ENCODE peak calls at places on chromosomes 1 and 21, in four cellular contexts. G is fibroblast of mammary gland; F is astrocyte of the spinal cord; Y is CD8-positive, alpha-beta T cell. W is an unnamed sample.

GRCh38 chr1:238063454-238063853 is 172.7 kb upstream of the ZP4 start:
- DNase-seq in Y (no peak), F (peak), G (peak), W (no peak)

GRCh38 chr1:202149566-202149965 is 5.0 kb upstream of the ARL8A start:
- DNase-seq in Y (no peak), G (no peak), F (no peak), W (no peak)

GRCh38 chr1:32877211-32878110 is 6.7 kb upstream of the FNDC5 start:
- DNase-seq in F (no peak), Y (no peak), G (no peak), W (no peak)

GRCh38 chr1:12179111-12179519 is 12.3 kb downstream of the TNFRSF1B start:
- DNase-seq in F (peak), Y (peak), G (no peak), W (peak)

GRCh38 chr1:19825298-19825697 is 10.2 kb upstream of the RNF186 start:
- DNase-seq in Y (no peak), F (no peak), G (no peak), W (no peak)

GRCh38 chr1:33396188-33397124 is 34.4 kb downstream of the PHC2 start:
- DNase-seq in F (no peak), Y (no peak), G (no peak), W (peak)

GRCh38 chr1:208090776-208091291 is 153.3 kb downstream of the PLXNA2 start:
- DNase-seq in G (no peak), F (peak), Y (no peak), W (peak)

GRCh38 chr1:77990629-77991204 is 11.8 kb upstream of the FUBP1 start:
- DNase-seq in F (no peak), Y (no peak), G (no peak), W (no peak)

GRCh38 chr1:40877681-40878080 is 15.5 kb upstream of the CITED4 start:
- DNase-seq in G (peak), Y (no peak), F (peak), W (no peak)

GRCh38 chr1:153805929-153806750 is 30.9 kb downstream of the SLC27A3 start:
- DNase-seq in Y (no peak), F (no peak), G (no peak), W (no peak)

GRCh38 chr1:116089870-116090269 is 21.3 kb upstream of the MAB21L3 start:
- DNase-seq in Y (no peak), F (no peak), G (no peak), W (no peak)

GRCh38 chr1:73903092-73903491 is 294.9 kb downstream of the LRRIQ3 start:
- DNase-seq in F (no peak), Y (no peak), G (no peak), W (no peak)

GRCh38 chr1:169724168-169724567 is 9.7 kb downstream of the SELE start:
- DNase-seq in F (no peak), Y (no peak), G (no peak), W (no peak)

GRCh38 chr21:31221051-31221450 is 123.0 kb downstream of the TIAM1 start:
- DNase-seq in Y (no peak), F (no peak), G (no peak), W (no peak)

GRCh38 chr1:111471012-111471411 is 2.8 kb upstream of the C1orf162 start:
- DNase-seq in G (no peak), Y (peak), F (no peak), W (peak)

GRCh38 chr21:45322960-45323461 is 35.3 kb upstream of the POFUT2 start:
- DNase-seq in G (peak), F (no peak), Y (no peak), W (no peak)

GRCh38 chr1:36851087-36851486 is 183.2 kb downstream of the GRIK3 start:
- DNase-seq in F (no peak), Y (no peak), G (no peak), W (no peak)

GRCh38 chr1:46202975-46203737 is at the start of gene LURAP1:
- DNase-seq in G (peak), Y (no peak), F (peak), W (no peak)

GRCh38 chr1:43671193-43671592 is 21.2 kb downstream of the KDM4A start:
- DNase-seq in F (no peak), Y (no peak), G (peak), W (no peak)

GRCh38 chr1:15244813-15245212 is 2.2 kb upstream of the FHAD1 start:
- DNase-seq in Y (no peak), F (no peak), G (no peak), W (peak)

GRCh38 chr1:85374160-85374559 is 90.8 kb downstream of the DDAH1 start:
- DNase-seq in G (peak), F (peak), Y (no peak), W (no peak)

GRCh38 chr1:33133478-33134105 is 48.3 kb downstream of the TRIM62 start:
- DNase-seq in F (no peak), G (no peak), Y (no peak), W (no peak)

GRCh38 chr1:18347559-18347958 is 133.2 kb upstream of the KLHDC7A start:
- DNase-seq in G (no peak), Y (no peak), F (no peak), W (no peak)

GRCh38 chr21:37626320-37626719 is 259.7 kb downstream of the DYRK1A start:
- DNase-seq in Y (no peak), F (no peak), G (no peak), W (no peak)

GRCh38 chr1:16207318-16208269 is 4.9 kb downstream of the ARHGEF19 start:
- DNase-seq in F (no peak), Y (no peak), G (peak), W (no peak)

GRCh38 chr1:155093938-155094621 is 15.4 kb downstream of the EFNA3 start:
- DNase-seq in F (peak), G (peak), Y (no peak), W (no peak)

GRCh38 chr1:201568859-201569294 is 29.9 kb downstream of the NAV1 start:
- DNase-seq in G (no peak), Y (no peak), F (no peak), W (no peak)

GRCh38 chr1:8427986-8428385 is 110.1 kb downstream of the SLC45A1 start:
- DNase-seq in G (no peak), Y (no peak), F (no peak), W (no peak)

GRCh38 chr1:8425781-8426161 is 107.9 kb downstream of the SLC45A1 start:
- DNase-seq in G (no peak), Y (no peak), F (no peak), W (no peak)

GRCh38 chr1:8426996-8427395 is 109.1 kb downstream of the SLC45A1 start:
- DNase-seq in G (no peak), Y (no peak), F (no peak), W (no peak)

GRCh38 chr1:8428441-8428840 is 110.5 kb downstream of the SLC45A1 start:
- DNase-seq in Y (no peak), G (no peak), F (no peak), W (no peak)

GRCh38 chr1:8427493-8427892 is 109.6 kb downstream of the SLC45A1 start:
- DNase-seq in G (no peak), Y (peak), F (peak), W (peak)
- H3K4me3 ChIP-seq in G (no peak), Y (no peak), F (no peak), W (no peak)

GRCh38 chr1:178612261-178612660 is 99.4 kb downstream of the TEX35 start:
- DNase-seq in F (peak), G (peak), Y (no peak), W (no peak)

GRCh38 chr1:178613271-178613945 is 100.5 kb downstream of the TEX35 start:
- DNase-seq in F (no peak), Y (no peak), G (no peak), W (no peak)

GRCh38 chr1:178606839-178607238 is 93.9 kb downstream of the TEX35 start:
- DNase-seq in Y (no peak), G (no peak), F (no peak), W (no peak)

GRCh38 chr1:178607718-178608408 is 95.0 kb downstream of the TEX35 start:
- DNase-seq in F (no peak), G (no peak), Y (no peak), W (no peak)

GRCh38 chr1:178609015-178609414 is 96.1 kb downstream of the TEX35 start:
- DNase-seq in Y (no peak), G (peak), F (peak), W (no peak)
- H3K4me3 ChIP-seq in Y (no peak), G (no peak), F (no peak), W (no peak)

GRCh38 chr1:67019121-67019520 is 34.8 kb downstream of the SLC35D1 start:
- DNase-seq in F (no peak), Y (no peak), G (no peak), W (no peak)
- H3K4me3 ChIP-seq in F (no peak), Y (no peak), G (no peak), W (no peak)

DNA sequence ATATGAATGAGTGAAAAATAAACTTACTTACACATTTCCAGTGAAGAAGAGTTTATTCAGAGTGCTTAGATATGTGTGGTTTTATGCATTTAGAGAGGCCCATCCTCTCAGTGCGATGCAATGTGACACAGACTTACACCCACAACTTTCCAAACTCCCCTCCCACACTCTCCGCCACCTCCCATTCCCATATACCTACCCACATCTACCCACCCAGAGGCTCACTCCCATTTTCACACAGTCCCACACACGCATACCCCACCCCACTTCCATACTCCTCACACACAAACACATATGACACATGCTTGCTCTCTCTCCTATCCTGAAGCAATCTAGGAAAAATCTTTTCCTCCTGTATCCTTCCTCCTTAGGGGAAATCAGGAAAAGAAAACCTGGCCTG is 21.9 kb upstream of the KANK4 start:
- DNase-seq in F (no peak), Y (no peak), G (no peak), W (no peak)
- H3K4me3 ChIP-seq in F (no peak), Y (no peak), G (no peak), W (no peak)